ENCODE peak calls at places on chromosomes 5 and 9, in nine cellular contexts. Z is body of pancreas, W is lower lobe of right lung, S is HCT116, K is mammary epithelial cell, Y is pancreas, Q is lung, T is lower leg skin, G is astrocyte of the spinal cord. H is an unnamed sample.

GRCh38 chr5:75656311-75657003 is 45.2 kb downstream of the ANKDD1B start:
- DNase-seq in Z (peak; percentile 42), S (no peak), G (peak; percentile 50), T (no peak), Q (no peak), Y (peak; percentile 16), W (no peak), K (peak; percentile 60), H (no peak)

GRCh38 chr5:75052461-75053285 is at the start of gene GCNT4:
- DNase-seq in Q (peak; percentile 39), K (peak; percentile 72), T (no peak), Y (peak; percentile 44), S (no peak), W (peak; percentile 74), Z (peak; percentile 56), G (peak; percentile 42), H (peak; percentile 53)

GRCh38 chr5:67577424-67577823 is 380.8 kb upstream of the CD180 start:
- DNase-seq in K (peak; percentile 64), Z (no peak), Q (no peak), S (no peak), G (peak; percentile 72), T (no peak), Y (no peak), W (no peak), H (peak; percentile 19)

GRCh38 chr9:99038396-99038795 is 66.5 kb upstream of the TGFBR1 start:
- DNase-seq in Y (no peak), K (no peak), G (no peak), W (no peak), Z (no peak), S (no peak), Q (no peak), T (no peak), H (no peak)

GRCh38 chr9:134395727-134396257 is 69.5 kb downstream of the RXRA start:
- DNase-seq in W (no peak), Q (no peak), G (no peak), K (no peak), T (no peak), Z (no peak), Y (no peak), S (no peak), H (no peak)

GRCh38 chr9:109297899-109298298 is 23.0 kb downstream of the EPB41L4B start:
- DNase-seq in S (no peak), Z (no peak), G (peak; percentile 86), Q (no peak), Y (no peak), W (no peak), K (peak; percentile 97), T (no peak), H (peak; percentile 45)

GRCh38 chr5:95901676-95902646 is 59.7 kb downstream of the ELL2 start:
- DNase-seq in G (peak; percentile 67), W (no peak), T (no peak), Z (no peak), Y (no peak), S (peak; percentile 34), Q (no peak), K (peak; percentile 89), H (peak; percentile 63)

GRCh38 chr5:62371409-62371808 is 32.3 kb downstream of the DIMT1 start:
- DNase-seq in Q (no peak), K (peak; percentile 8), Z (no peak), S (no peak), T (no peak), Y (no peak), G (no peak), W (no peak), H (no peak)

GRCh38 chr9:126965541-126966428 is 51.2 kb downstream of the RALGPS1 start:
- DNase-seq in S (peak; percentile 38), T (no peak), Y (no peak), K (peak; percentile 27), W (no peak), G (peak; percentile 59), Q (no peak), Z (no peak), H (peak; percentile 72)

GRCh38 chr9:125467341-125467740 is 205.7 kb downstream of the GAPVD1 start:
- DNase-seq in T (no peak), Q (no peak), W (no peak), Z (no peak), K (no peak), G (no peak), S (no peak), Y (no peak), H (no peak)

GRCh38 chr9:92186631-92187030 is 71.4 kb upstream of the SPTLC1 start:
- DNase-seq in Z (no peak), G (no peak), Y (no peak), T (no peak), Q (no peak), S (no peak), K (no peak), W (no peak), H (no peak)

GRCh38 chr5:110376281-110376916 is 350.1 kb downstream of the TMEM232 start:
- DNase-seq in S (no peak), T (no peak), Z (no peak), K (no peak), W (no peak), G (peak; percentile 43), Y (no peak), Q (no peak), H (peak; percentile 36)

GRCh38 chr5:43017438-43017820 is 22.7 kb downstream of the ANXA2R start:
- DNase-seq in Q (no peak), W (no peak), G (no peak), T (no peak), K (no peak), Z (peak; percentile 6), S (no peak), Y (no peak), H (peak; percentile 53)

GRCh38 chr5:157431544-157432200 is 28.3 kb upstream of the NIPAL4 start:
- DNase-seq in T (no peak), G (peak; percentile 71), Y (no peak), S (peak; percentile 38), K (peak; percentile 50), Z (peak; percentile 26), W (no peak), Q (no peak), H (peak; percentile 69)

GRCh38 chr5:136011427-136012001 is 17.3 kb upstream of the TGFBI start:
- DNase-seq in Z (no peak), W (no peak), Q (no peak), Y (no peak), S (peak; percentile 16), K (peak; percentile 80), T (no peak), G (peak; percentile 87), H (peak; percentile 95)

GRCh38 chr5:115168829-115169391 is 798 bp downstream of the TRIM36 start:
- DNase-seq in Q (no peak), K (peak; percentile 8), S (no peak), Z (no peak), W (no peak), T (no peak), Y (no peak), G (no peak), H (no peak)

GRCh38 chr9:78103971-78104433 is 72.4 kb upstream of the GNAQ start:
- DNase-seq in G (no peak), Q (no peak), K (no peak), Y (no peak), Z (peak; percentile 26), W (no peak), S (no peak), T (no peak), H (no peak)

GRCh38 chr9:98775831-98776441 is 20.4 kb downstream of the ANKS6 start:
- DNase-seq in Y (no peak), Q (no peak), W (no peak), K (peak; percentile 20), T (no peak), S (peak; percentile 60), G (peak; percentile 73), Z (peak; percentile 31), H (peak; percentile 76)

GRCh38 chr5:126531543-126532120 is 63.4 kb downstream of the ALDH7A1 start:
- DNase-seq in S (no peak), Q (no peak), K (peak; percentile 32), W (no peak), T (no peak), G (peak; percentile 43), Y (no peak), Z (no peak), H (no peak)

GRCh38 chr5:150302301-150303069 is at the start of gene ARSI:
- DNase-seq in S (no peak), G (peak; percentile 50), Y (peak; percentile 25), K (peak; percentile 43), T (no peak), W (no peak), Z (peak; percentile 36), Q (no peak), H (peak; percentile 86)
- TF ChIP-seq CTCF in S (no peak), G (peak; percentile 11), Y (no peak), K (peak; percentile 38), T (no peak), W (no peak), Z (no peak), Q (no peak), H (peak; percentile 31)

GRCh38 chr5:124706729-124707361 is 39.6 kb downstream of the ZNF608 start:
- DNase-seq in W (peak; percentile 55), Y (peak; percentile 81), T (no peak), K (no peak), Z (peak; percentile 84), S (no peak), G (peak; percentile 50), Q (peak; percentile 42), H (no peak)
- H3K4me3 ChIP-seq in W (no peak overlapping the region), Y (peak overlapping the region; percentile 26), T (no peak overlapping the region), K (no peak overlapping the region), Z (no peak overlapping the region), S (no peak overlapping the region), G (no peak overlapping the region), Q (no peak overlapping the region), H (no peak overlapping the region)

GRCh38 chr9:87290241-87290700 is 207.4 kb upstream of the DAPK1 start:
- DNase-seq in S (no peak), W (no peak), Z (no peak), T (no peak), K (peak; percentile 24), Q (no peak), G (no peak), Y (no peak), H (no peak)
- TF ChIP-seq CTCF in S (peak; percentile 39), W (no peak), Z (no peak), T (no peak), K (peak; percentile 70), Q (no peak), G (peak; percentile 32), Y (no peak), H (peak; percentile 50)

GRCh38 chr5:6402939-6403338 is 24.6 kb upstream of the MED10 start:
- DNase-seq in K (peak; percentile 54), T (no peak), Y (no peak), S (no peak), G (no peak), W (no peak), Z (no peak), Q (no peak), H (peak; percentile 34)
- H3K4me3 ChIP-seq in K (no peak overlapping the region), T (no peak overlapping the region), Y (no peak overlapping the region), S (no peak overlapping the region), G (no peak overlapping the region), W (no peak overlapping the region), Z (no peak overlapping the region), Q (no peak overlapping the region), H (no peak overlapping the region)

DNA sequence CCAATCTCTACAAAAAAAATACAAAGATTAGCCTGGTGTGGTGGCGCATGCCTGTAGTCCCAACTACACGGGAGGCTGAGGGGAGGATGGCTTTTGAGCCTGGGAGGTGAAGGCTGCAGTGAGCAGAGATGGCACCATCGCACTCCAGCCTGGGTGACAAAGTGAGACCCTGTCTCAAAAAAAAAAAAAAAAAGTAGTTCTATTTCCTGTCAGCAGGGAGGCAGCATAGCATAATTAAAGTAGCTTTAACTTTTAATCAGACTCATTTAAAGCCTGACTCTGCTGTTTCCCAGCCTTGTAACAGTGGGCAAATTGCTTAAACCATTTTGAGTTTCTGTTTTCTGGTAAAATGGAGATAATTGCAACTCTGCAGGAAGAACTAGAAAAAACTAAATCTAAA is 31.2 kb downstream of the CNOT6 start:
- DNase-seq in W (no peak), Q (no peak), Y (no peak), S (no peak), T (no peak), Z (no peak), K (no peak), G (no peak), H (no peak)
- TF ChIP-seq CTCF in W (no peak), Q (no peak), Y (no peak), S (no peak), T (no peak), Z (peak; percentile 10), K (no peak), G (no peak), H (no peak)